ENCODE peak calls at places on chromosomes 16 and 17, in six cellular contexts. One of them, this sample, is unnamed.

GRCh38 chr17:47275245-47275984 is 21.8 kb downstream of the ITGB3 start:
- DNase-seq in breast epithelium: peak; percentile 87
- DNase-seq in H9: peak; percentile 82
- DNase-seq in A549: no peak
- DNase-seq in A673: peak; percentile 7
- DNase-seq in stomach: peak; percentile 66
- DNase-seq in this sample: no peak

GRCh38 chr17:67359960-67360817 is 6.2 kb downstream of the PSMD12 start:
- DNase-seq in stomach: no peak
- DNase-seq in A549: peak; percentile 60
- DNase-seq in breast epithelium: no peak
- DNase-seq in H9: no peak
- DNase-seq in A673: peak; percentile 77
- DNase-seq in this sample: peak; percentile 57

GRCh38 chr16:68732068-68732680 is 4.9 kb upstream of the CDH1 start:
- DNase-seq in H9: peak; percentile 82
- DNase-seq in A549: peak; percentile 68
- DNase-seq in A673: peak; percentile 33
- DNase-seq in breast epithelium: no peak
- DNase-seq in stomach: peak; percentile 93
- DNase-seq in this sample: no peak

GRCh38 chr17:59488805-59489204 is 76.6 kb upstream of the DHX40 start:
- DNase-seq in H9: no peak
- DNase-seq in A549: no peak
- DNase-seq in breast epithelium: no peak
- DNase-seq in A673: no peak
- DNase-seq in stomach: no peak
- DNase-seq in this sample: no peak

GRCh38 chr16:70736454-70737376 is 50.9 kb upstream of the MTSS2 start:
- DNase-seq in A673: no peak
- DNase-seq in A549: no peak
- DNase-seq in breast epithelium: no peak
- DNase-seq in stomach: no peak
- DNase-seq in H9: no peak
- DNase-seq in this sample: no peak

GRCh38 chr16:29674188-29674587 is 4.8 kb upstream of the QPRT start:
- DNase-seq in A673: peak; percentile 60
- DNase-seq in H9: no peak
- DNase-seq in stomach: no peak
- DNase-seq in breast epithelium: no peak
- DNase-seq in A549: no peak
- DNase-seq in this sample: no peak

GRCh38 chr17:2084129-2084765 is 29.3 kb downstream of the HIC1 start:
- DNase-seq in A673: no peak
- DNase-seq in breast epithelium: no peak
- DNase-seq in H9: no peak
- DNase-seq in stomach: no peak
- DNase-seq in A549: peak; percentile 71
- DNase-seq in this sample: no peak

GRCh38 chr17:2101448-2102257 is 46.8 kb downstream of the HIC1 start:
- DNase-seq in A673: no peak
- DNase-seq in stomach: peak; percentile 91
- DNase-seq in H9: no peak
- DNase-seq in A549: no peak
- DNase-seq in breast epithelium: peak; percentile 81
- DNase-seq in this sample: no peak

GRCh38 chr16:29745853-29746345 is at the start of gene C16orf54:
- DNase-seq in breast epithelium: peak; percentile 37
- DNase-seq in A549: no peak
- DNase-seq in A673: no peak
- DNase-seq in H9: no peak
- DNase-seq in stomach: peak; percentile 73
- DNase-seq in this sample: peak; percentile 62

GRCh38 chr16:17917316-17918019 is 419.1 kb downstream of the NPIPA8 start:
- DNase-seq in H9: no peak
- DNase-seq in breast epithelium: no peak
- DNase-seq in A549: no peak
- DNase-seq in A673: no peak
- DNase-seq in stomach: no peak
- DNase-seq in this sample: no peak
- H3K9me3 ChIP-seq in H9: no peaks in the 10 kb centered on the region
- H3K9me3 ChIP-seq in breast epithelium: peaks cover 3% of the 10 kb centered on the region
- H3K9me3 ChIP-seq in A549: peaks cover 7% of the 10 kb centered on the region
- H3K9me3 ChIP-seq in A673: peaks cover 11% of the 10 kb centered on the region
- H3K9me3 ChIP-seq in stomach: peaks cover 21% of the 10 kb centered on the region
- H3K9me3 ChIP-seq in this sample: no peaks in the 10 kb centered on the region

DNA sequence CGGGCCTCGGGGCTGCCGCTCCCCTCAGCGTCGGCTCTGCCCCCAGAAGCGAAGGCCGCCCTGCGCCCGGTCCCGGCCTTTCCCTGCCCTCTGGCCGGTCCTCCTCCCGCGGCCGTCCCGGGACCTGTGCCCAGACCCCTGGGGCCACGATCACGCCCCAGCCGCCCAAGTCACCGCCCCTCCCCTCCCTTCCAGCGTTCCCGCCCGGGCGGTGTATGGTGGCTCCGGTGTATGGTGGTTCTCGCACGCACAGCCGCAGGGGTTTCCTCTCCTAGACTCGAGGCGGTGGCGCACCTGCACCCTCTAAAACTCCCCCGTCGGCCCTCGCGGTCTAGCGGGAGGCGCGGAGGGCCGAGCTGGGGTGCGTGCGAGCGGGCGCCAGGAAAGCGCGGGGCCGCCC is 10.0 kb downstream of the TIGD7 start:
- DNase-seq in A549: no peak
- DNase-seq in stomach: no peak
- DNase-seq in A673: no peak
- DNase-seq in breast epithelium: no peak
- DNase-seq in H9: no peak
- DNase-seq in this sample: no peak
- H3K9me3 ChIP-seq in A549: peaks cover 97% of the 10 kb centered on the region
- H3K9me3 ChIP-seq in stomach: peaks cover 85% of the 10 kb centered on the region
- H3K9me3 ChIP-seq in A673: peaks cover 85% of the 10 kb centered on the region
- H3K9me3 ChIP-seq in breast epithelium: peaks cover 83% of the 10 kb centered on the region
- H3K9me3 ChIP-seq in H9: peaks cover 16% of the 10 kb centered on the region
- H3K9me3 ChIP-seq in this sample: peaks cover 37% of the 10 kb centered on the region

GRCh38 chr16:35731341-35732040 is 2272.1 kb downstream of the TP53TG3F start:
- DNase-seq in breast epithelium: no peak
- DNase-seq in H9: no peak
- DNase-seq in A549: no peak
- DNase-seq in A673: no peak
- DNase-seq in stomach: no peak
- DNase-seq in this sample: no peak
- H3K9me3 ChIP-seq in breast epithelium: peaks cover 32% of the 10 kb centered on the region
- H3K9me3 ChIP-seq in H9: peaks cover 81% of the 10 kb centered on the region
- H3K9me3 ChIP-seq in A549: no peaks in the 10 kb centered on the region
- H3K9me3 ChIP-seq in A673: peaks cover 32% of the 10 kb centered on the region
- H3K9me3 ChIP-seq in stomach: peaks cover 44% of the 10 kb centered on the region
- H3K9me3 ChIP-seq in this sample: peaks cover 5% of the 10 kb centered on the region

GRCh38 chr16:73448970-73449369 is 401.0 kb upstream of the ZFHX3 start:
- DNase-seq in H9: no peak
- DNase-seq in A673: no peak
- DNase-seq in breast epithelium: no peak
- DNase-seq in A549: no peak
- DNase-seq in stomach: no peak
- DNase-seq in this sample: no peak
- H3K9me3 ChIP-seq in H9: peaks cover 4% of the 10 kb centered on the region
- H3K9me3 ChIP-seq in A673: peaks cover 7% of the 10 kb centered on the region
- H3K9me3 ChIP-seq in breast epithelium: peaks cover 6% of the 10 kb centered on the region
- H3K9me3 ChIP-seq in A549: peaks cover 37% of the 10 kb centered on the region
- H3K9me3 ChIP-seq in stomach: peaks cover 21% of the 10 kb centered on the region
- H3K9me3 ChIP-seq in this sample: peaks cover 6% of the 10 kb centered on the region

GRCh38 chr17:74141612-74142011 is 61.9 kb upstream of the RPL38 start:
- DNase-seq in H9: no peak
- DNase-seq in stomach: no peak
- DNase-seq in breast epithelium: no peak
- DNase-seq in A673: no peak
- DNase-seq in A549: no peak
- DNase-seq in this sample: no peak

GRCh38 chr17:74139120-74139519 is 64.4 kb upstream of the RPL38 start:
- DNase-seq in A673: no peak
- DNase-seq in breast epithelium: no peak
- DNase-seq in A549: no peak
- DNase-seq in stomach: no peak
- DNase-seq in H9: no peak
- DNase-seq in this sample: no peak

GRCh38 chr17:74135391-74136167 is 67.9 kb upstream of the RPL38 start:
- DNase-seq in stomach: no peak
- DNase-seq in H9: peak; percentile 25
- DNase-seq in A673: no peak
- DNase-seq in breast epithelium: no peak
- DNase-seq in A549: no peak
- DNase-seq in this sample: no peak

GRCh38 chr17:74137416-74137815 is 66.1 kb upstream of the RPL38 start:
- DNase-seq in A673: no peak
- DNase-seq in A549: no peak
- DNase-seq in breast epithelium: no peak
- DNase-seq in H9: peak; percentile 8
- DNase-seq in stomach: no peak
- DNase-seq in this sample: no peak

GRCh38 chr17:74140282-74140681 is 63.2 kb upstream of the RPL38 start:
- DNase-seq in H9: no peak
- DNase-seq in breast epithelium: no peak
- DNase-seq in stomach: no peak
- DNase-seq in A549: no peak
- DNase-seq in A673: no peak
- DNase-seq in this sample: no peak
- H3K9me3 ChIP-seq in H9: no peaks in the 10 kb centered on the region
- H3K9me3 ChIP-seq in breast epithelium: peaks cover 6% of the 10 kb centered on the region
- H3K9me3 ChIP-seq in stomach: peaks cover 30% of the 10 kb centered on the region
- H3K9me3 ChIP-seq in A549: peaks cover 69% of the 10 kb centered on the region
- H3K9me3 ChIP-seq in A673: peaks cover 24% of the 10 kb centered on the region
- H3K9me3 ChIP-seq in this sample: peaks cover 18% of the 10 kb centered on the region

GRCh38 chr16:12330541-12330940 is 354.0 kb downstream of the SNX29 start:
- DNase-seq in breast epithelium: no peak
- DNase-seq in H9: no peak
- DNase-seq in A673: no peak
- DNase-seq in stomach: no peak
- DNase-seq in A549: no peak
- DNase-seq in this sample: no peak
- H3K9me3 ChIP-seq in breast epithelium: no peaks in the 10 kb centered on the region
- H3K9me3 ChIP-seq in H9: no peaks in the 10 kb centered on the region
- H3K9me3 ChIP-seq in A673: no peaks in the 10 kb centered on the region
- H3K9me3 ChIP-seq in stomach: no peaks in the 10 kb centered on the region
- H3K9me3 ChIP-seq in A549: no peaks in the 10 kb centered on the region
- H3K9me3 ChIP-seq in this sample: no peaks in the 10 kb centered on the region

GRCh38 chr17:22464041-22464440 is 771.7 kb downstream of the KCNJ18 start:
- DNase-seq in A549: no peak
- DNase-seq in stomach: no peak
- DNase-seq in A673: no peak
- DNase-seq in H9: no peak
- DNase-seq in breast epithelium: no peak
- DNase-seq in this sample: peak; percentile 69
- H3K9me3 ChIP-seq in A549: no peaks in the 10 kb centered on the region
- H3K9me3 ChIP-seq in stomach: peaks cover 11% of the 10 kb centered on the region
- H3K9me3 ChIP-seq in A673: peaks cover 19% of the 10 kb centered on the region
- H3K9me3 ChIP-seq in H9: peaks cover 91% of the 10 kb centered on the region
- H3K9me3 ChIP-seq in breast epithelium: no peaks in the 10 kb centered on the region
- H3K9me3 ChIP-seq in this sample: no peaks in the 10 kb centered on the region

GRCh38 chr17:27109346-27109745 is 184.6 kb upstream of the WSB1 start:
- DNase-seq in stomach: no peak
- DNase-seq in breast epithelium: no peak
- DNase-seq in H9: no peak
- DNase-seq in A673: peak; percentile 10
- DNase-seq in A549: no peak
- DNase-seq in this sample: no peak
- H3K9me3 ChIP-seq in stomach: no peaks in the 10 kb centered on the region
- H3K9me3 ChIP-seq in breast epithelium: no peaks in the 10 kb centered on the region
- H3K9me3 ChIP-seq in H9: peaks cover 42% of the 10 kb centered on the region
- H3K9me3 ChIP-seq in A673: no peaks in the 10 kb centered on the region
- H3K9me3 ChIP-seq in A549: no peaks in the 10 kb centered on the region
- H3K9me3 ChIP-seq in this sample: no peaks in the 10 kb centered on the region

DNA sequence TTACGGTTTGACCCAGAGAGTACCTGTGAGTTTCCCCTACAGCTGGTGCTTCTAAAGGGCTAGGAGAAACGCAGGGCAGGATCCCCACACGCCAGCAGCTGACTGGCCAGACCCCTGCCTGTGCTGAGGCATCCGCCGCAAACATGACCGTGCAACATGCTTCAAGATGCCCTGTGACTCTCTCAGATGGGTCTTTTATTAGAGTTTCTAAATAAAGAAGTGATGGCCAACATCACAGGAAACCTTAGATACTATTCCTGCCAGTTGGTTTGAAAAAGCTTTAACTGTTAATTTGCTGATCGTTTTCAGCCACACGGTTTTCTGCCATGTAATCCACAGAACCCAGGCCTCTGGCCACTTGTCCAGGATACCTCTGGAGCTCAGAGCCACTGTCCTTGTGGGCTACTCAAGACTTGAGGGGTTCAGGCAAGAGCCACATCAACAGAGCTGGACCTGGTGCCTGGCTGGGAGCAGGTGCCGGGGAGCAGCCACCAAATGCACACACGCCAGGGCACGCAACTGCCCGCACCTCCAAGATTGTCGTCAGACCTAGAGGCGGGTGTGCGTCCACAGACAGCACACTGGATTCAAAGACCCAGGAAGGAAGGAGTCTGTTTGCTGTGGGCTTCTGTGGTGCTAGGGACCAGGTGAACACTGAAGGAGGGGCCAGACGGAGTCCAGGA is 118.4 kb downstream of the ZNF778 start:
- DNase-seq in stomach: no peak
- DNase-seq in A549: no peak
- DNase-seq in breast epithelium: no peak
- DNase-seq in H9: no peak
- DNase-seq in A673: no peak
- DNase-seq in this sample: no peak
- H3K9me3 ChIP-seq in stomach: no peaks in the 10 kb centered on the region
- H3K9me3 ChIP-seq in A549: no peaks in the 10 kb centered on the region
- H3K9me3 ChIP-seq in breast epithelium: no peaks in the 10 kb centered on the region
- H3K9me3 ChIP-seq in H9: no peaks in the 10 kb centered on the region
- H3K9me3 ChIP-seq in A673: no peaks in the 10 kb centered on the region
- H3K9me3 ChIP-seq in this sample: no peaks in the 10 kb centered on the region

This sample was measured in Karpas-422.